ENCODE peak calls at places on chromosome 19, in nine cellular contexts. One of them, this sample, is unnamed.

GRCh38 chr19:16921766-16922591 is 33.2 kb downstream of the F2RL3 start:
- DNase-seq in activated naive CD4-positive, alpha-beta T cell treated with anti-CD3 and anti-CD28 coated beads, Interleukin-2, amount 10 ng/mL, durations not matched to agents 7 days and 5 days: no peak
- DNase-seq in T follicular helper cell: no peak
- DNase-seq in GM03348: no peak
- DNase-seq in nephron progenitor cell: no peak
- DNase-seq in aorta: no peak
- DNase-seq in effector memory CD8-positive, alpha-beta T cell: no peak
- DNase-seq in COR-L47: no peak
- DNase-seq in NCI-H1417: no peak
- DNase-seq in this sample: no peak

GRCh38 chr19:29503140-29503758 is 22.5 kb upstream of the VSTM2B start:
- DNase-seq in activated naive CD4-positive, alpha-beta T cell treated with anti-CD3 and anti-CD28 coated beads, Interleukin-2, amount 10 ng/mL, durations not matched to agents 7 days and 5 days: no peak
- DNase-seq in T follicular helper cell: no peak
- DNase-seq in GM03348: no peak
- DNase-seq in nephron progenitor cell: no peak
- DNase-seq in aorta: no peak
- DNase-seq in effector memory CD8-positive, alpha-beta T cell: no peak
- DNase-seq in COR-L47: no peak
- DNase-seq in NCI-H1417: no peak
- DNase-seq in this sample: no peak

GRCh38 chr19:5154129-5154798 is 185.4 kb downstream of the KDM4B start:
- DNase-seq in activated naive CD4-positive, alpha-beta T cell treated with anti-CD3 and anti-CD28 coated beads, Interleukin-2, amount 10 ng/mL, durations not matched to agents 7 days and 5 days: peak
- DNase-seq in T follicular helper cell: no peak
- DNase-seq in GM03348: peak
- DNase-seq in nephron progenitor cell: peak
- DNase-seq in aorta: no peak
- DNase-seq in effector memory CD8-positive, alpha-beta T cell: peak
- DNase-seq in COR-L47: no peak
- DNase-seq in NCI-H1417: no peak
- DNase-seq in this sample: peak

GRCh38 chr19:14146789-14147216 is 10.4 kb upstream of the ASF1B start:
- DNase-seq in activated naive CD4-positive, alpha-beta T cell treated with anti-CD3 and anti-CD28 coated beads, Interleukin-2, amount 10 ng/mL, durations not matched to agents 7 days and 5 days: no peak
- DNase-seq in T follicular helper cell: no peak
- DNase-seq in GM03348: peak
- DNase-seq in nephron progenitor cell: no peak
- DNase-seq in aorta: no peak
- DNase-seq in effector memory CD8-positive, alpha-beta T cell: no peak
- DNase-seq in COR-L47: no peak
- DNase-seq in NCI-H1417: no peak
- DNase-seq in this sample: no peak

GRCh38 chr19:45231891-45232290 is 13.3 kb downstream of the EXOC3L2 start:
- DNase-seq in activated naive CD4-positive, alpha-beta T cell treated with anti-CD3 and anti-CD28 coated beads, Interleukin-2, amount 10 ng/mL, durations not matched to agents 7 days and 5 days: no peak
- DNase-seq in T follicular helper cell: no peak
- DNase-seq in GM03348: no peak
- DNase-seq in nephron progenitor cell: no peak
- DNase-seq in aorta: no peak
- DNase-seq in effector memory CD8-positive, alpha-beta T cell: no peak
- DNase-seq in COR-L47: no peak
- DNase-seq in NCI-H1417: no peak
- DNase-seq in this sample: no peak

GRCh38 chr19:7600721-7601120 is 5.1 kb downstream of the CAMSAP3 start:
- DNase-seq in activated naive CD4-positive, alpha-beta T cell treated with anti-CD3 and anti-CD28 coated beads, Interleukin-2, amount 10 ng/mL, durations not matched to agents 7 days and 5 days: no peak
- DNase-seq in T follicular helper cell: no peak
- DNase-seq in GM03348: no peak
- DNase-seq in nephron progenitor cell: no peak
- DNase-seq in aorta: no peak
- DNase-seq in effector memory CD8-positive, alpha-beta T cell: no peak
- DNase-seq in COR-L47: no peak
- DNase-seq in NCI-H1417: no peak
- DNase-seq in this sample: no peak

GRCh38 chr19:9622531-9622930 is 1.5 kb upstream of the ZNF561 start:
- DNase-seq in activated naive CD4-positive, alpha-beta T cell treated with anti-CD3 and anti-CD28 coated beads, Interleukin-2, amount 10 ng/mL, durations not matched to agents 7 days and 5 days: no peak
- DNase-seq in T follicular helper cell: no peak
- DNase-seq in GM03348: no peak
- DNase-seq in nephron progenitor cell: no peak
- DNase-seq in aorta: no peak
- DNase-seq in effector memory CD8-positive, alpha-beta T cell: no peak
- DNase-seq in COR-L47: no peak
- DNase-seq in NCI-H1417: no peak
- DNase-seq in this sample: no peak

GRCh38 chr19:5900976-5901375 is 2.6 kb downstream of the NDUFA11 start:
- DNase-seq in activated naive CD4-positive, alpha-beta T cell treated with anti-CD3 and anti-CD28 coated beads, Interleukin-2, amount 10 ng/mL, durations not matched to agents 7 days and 5 days: no peak
- DNase-seq in T follicular helper cell: no peak
- DNase-seq in GM03348: no peak
- DNase-seq in nephron progenitor cell: no peak
- DNase-seq in aorta: no peak
- DNase-seq in effector memory CD8-positive, alpha-beta T cell: no peak
- DNase-seq in COR-L47: no peak
- DNase-seq in NCI-H1417: no peak
- DNase-seq in this sample: no peak

GRCh38 chr19:4979211-4979807 is 10.4 kb downstream of the KDM4B start:
- DNase-seq in activated naive CD4-positive, alpha-beta T cell treated with anti-CD3 and anti-CD28 coated beads, Interleukin-2, amount 10 ng/mL, durations not matched to agents 7 days and 5 days: no peak
- DNase-seq in T follicular helper cell: no peak
- DNase-seq in GM03348: no peak
- DNase-seq in nephron progenitor cell: no peak
- DNase-seq in aorta: no peak
- DNase-seq in effector memory CD8-positive, alpha-beta T cell: no peak
- DNase-seq in COR-L47: no peak
- DNase-seq in NCI-H1417: no peak
- DNase-seq in this sample: no peak

GRCh38 chr19:30428281-30428680 is 56.1 kb downstream of the ZNF536 start:
- DNase-seq in activated naive CD4-positive, alpha-beta T cell treated with anti-CD3 and anti-CD28 coated beads, Interleukin-2, amount 10 ng/mL, durations not matched to agents 7 days and 5 days: no peak
- DNase-seq in T follicular helper cell: no peak
- DNase-seq in GM03348: no peak
- DNase-seq in nephron progenitor cell: no peak
- DNase-seq in aorta: no peak
- DNase-seq in effector memory CD8-positive, alpha-beta T cell: no peak
- DNase-seq in COR-L47: no peak
- DNase-seq in NCI-H1417: no peak
- DNase-seq in this sample: no peak

GRCh38 chr19:41894350-41894749 is 11.4 kb downstream of the ARHGEF1 start:
- DNase-seq in activated naive CD4-positive, alpha-beta T cell treated with anti-CD3 and anti-CD28 coated beads, Interleukin-2, amount 10 ng/mL, durations not matched to agents 7 days and 5 days: no peak
- DNase-seq in T follicular helper cell: no peak
- DNase-seq in GM03348: no peak
- DNase-seq in nephron progenitor cell: no peak
- DNase-seq in aorta: no peak
- DNase-seq in effector memory CD8-positive, alpha-beta T cell: no peak
- DNase-seq in COR-L47: no peak
- DNase-seq in NCI-H1417: no peak
- DNase-seq in this sample: no peak

GRCh38 chr19:23321953-23322549 is 71.9 kb upstream of the ZNF724 start:
- DNase-seq in activated naive CD4-positive, alpha-beta T cell treated with anti-CD3 and anti-CD28 coated beads, Interleukin-2, amount 10 ng/mL, durations not matched to agents 7 days and 5 days: no peak
- DNase-seq in T follicular helper cell: no peak
- DNase-seq in GM03348: no peak
- DNase-seq in nephron progenitor cell: no peak
- DNase-seq in aorta: no peak
- DNase-seq in effector memory CD8-positive, alpha-beta T cell: no peak
- DNase-seq in COR-L47: no peak
- DNase-seq in NCI-H1417: no peak
- DNase-seq in this sample: no peak

GRCh38 chr19:29302002-29302928 is 89.3 kb upstream of the UQCRFS1 start:
- DNase-seq in activated naive CD4-positive, alpha-beta T cell treated with anti-CD3 and anti-CD28 coated beads, Interleukin-2, amount 10 ng/mL, durations not matched to agents 7 days and 5 days: no peak
- DNase-seq in T follicular helper cell: no peak
- DNase-seq in GM03348: no peak
- DNase-seq in nephron progenitor cell: no peak
- DNase-seq in aorta: no peak
- DNase-seq in effector memory CD8-positive, alpha-beta T cell: peak
- DNase-seq in COR-L47: no peak
- DNase-seq in NCI-H1417: no peak
- DNase-seq in this sample: no peak

GRCh38 chr19:7385062-7385461 is 36.3 kb downstream of the ARHGEF18 start:
- DNase-seq in activated naive CD4-positive, alpha-beta T cell treated with anti-CD3 and anti-CD28 coated beads, Interleukin-2, amount 10 ng/mL, durations not matched to agents 7 days and 5 days: no peak
- DNase-seq in T follicular helper cell: no peak
- DNase-seq in GM03348: no peak
- DNase-seq in nephron progenitor cell: no peak
- DNase-seq in aorta: no peak
- DNase-seq in effector memory CD8-positive, alpha-beta T cell: no peak
- DNase-seq in COR-L47: no peak
- DNase-seq in NCI-H1417: no peak
- DNase-seq in this sample: no peak